ENCODE peak calls at places on chromosomes 2 and 18, in four cellular contexts. One of them, this sample, is unnamed.

GRCh38 chr2:11227595-11227994 is 72.3 kb downstream of the SLC66A3 start:
- DNase-seq in PC-3: no peak
- DNase-seq in colonic mucosa: no peak
- DNase-seq in adrenal gland: no peak
- DNase-seq in this sample: no peak

GRCh38 chr2:184735611-184736010 is 137.3 kb downstream of the ZNF804A start:
- DNase-seq in PC-3: no peak
- DNase-seq in colonic mucosa: no peak
- DNase-seq in adrenal gland: no peak
- DNase-seq in this sample: no peak

GRCh38 chr18:44679912-44680270 is 797 bp upstream of the SETBP1 start:
- DNase-seq in PC-3: peak
- DNase-seq in colonic mucosa: peak
- DNase-seq in adrenal gland: peak
- DNase-seq in this sample: no peak

GRCh38 chr18:56869189-56869777 is 218.1 kb downstream of the WDR7 start:
- DNase-seq in PC-3: peak
- DNase-seq in colonic mucosa: no peak
- DNase-seq in adrenal gland: no peak
- DNase-seq in this sample: peak

GRCh38 chr2:43228782-43229659 is 2.6 kb upstream of the ZFP36L2 start:
- DNase-seq in PC-3: peak
- DNase-seq in colonic mucosa: no peak
- DNase-seq in adrenal gland: no peak
- DNase-seq in this sample: no peak

GRCh38 chr2:169965495-169965894 is 138.2 kb downstream of the UBR3 start:
- DNase-seq in PC-3: no peak
- DNase-seq in colonic mucosa: no peak
- DNase-seq in adrenal gland: no peak
- DNase-seq in this sample: no peak

GRCh38 chr2:221572821-221573429 is 821 bp upstream of the EPHA4 start:
- DNase-seq in PC-3: peak
- DNase-seq in colonic mucosa: peak
- DNase-seq in adrenal gland: peak
- DNase-seq in this sample: no peak

GRCh38 chr2:185456517-185456916 is 282.1 kb upstream of the FSIP2 start:
- DNase-seq in PC-3: peak
- DNase-seq in colonic mucosa: no peak
- DNase-seq in adrenal gland: no peak
- DNase-seq in this sample: no peak

GRCh38 chr18:6414118-6414722 is 491 bp downstream of the L3MBTL4 start:
- DNase-seq in PC-3: peak
- DNase-seq in colonic mucosa: peak
- DNase-seq in adrenal gland: peak
- DNase-seq in this sample: no peak

GRCh38 chr2:74391209-74391579 is 11.1 kb upstream of the DCTN1 start:
- DNase-seq in PC-3: peak
- DNase-seq in colonic mucosa: no peak
- DNase-seq in adrenal gland: no peak
- DNase-seq in this sample: no peak

GRCh38 chr18:7642491-7642890 is 75.4 kb downstream of the PTPRM start:
- DNase-seq in PC-3: no peak
- DNase-seq in colonic mucosa: no peak
- DNase-seq in adrenal gland: no peak
- DNase-seq in this sample: no peak

GRCh38 chr2:43482974-43483373 is 112.9 kb downstream of the THADA start:
- DNase-seq in PC-3: peak
- DNase-seq in colonic mucosa: no peak
- DNase-seq in adrenal gland: no peak
- DNase-seq in this sample: no peak

GRCh38 chr2:98568161-98568956 is 40.0 kb downstream of the COA5 start:
- DNase-seq in PC-3: no peak
- DNase-seq in colonic mucosa: no peak
- DNase-seq in adrenal gland: no peak
- DNase-seq in this sample: no peak

GRCh38 chr2:207317358-207317984 is 151.7 kb upstream of the KLF7 start:
- DNase-seq in PC-3: peak
- DNase-seq in colonic mucosa: no peak
- DNase-seq in adrenal gland: no peak
- DNase-seq in this sample: no peak

GRCh38 chr2:207319321-207319720 is 153.6 kb upstream of the KLF7 start:
- DNase-seq in PC-3: no peak
- DNase-seq in colonic mucosa: no peak
- DNase-seq in adrenal gland: no peak
- DNase-seq in this sample: no peak

GRCh38 chr2:207321504-207321903 is 155.8 kb upstream of the KLF7 start:
- DNase-seq in PC-3: no peak
- DNase-seq in colonic mucosa: no peak
- DNase-seq in adrenal gland: no peak
- DNase-seq in this sample: no peak

GRCh38 chr2:207318071-207318683 is 152.4 kb upstream of the KLF7 start:
- DNase-seq in PC-3: no peak
- DNase-seq in colonic mucosa: no peak
- DNase-seq in adrenal gland: no peak
- DNase-seq in this sample: no peak

DNA sequence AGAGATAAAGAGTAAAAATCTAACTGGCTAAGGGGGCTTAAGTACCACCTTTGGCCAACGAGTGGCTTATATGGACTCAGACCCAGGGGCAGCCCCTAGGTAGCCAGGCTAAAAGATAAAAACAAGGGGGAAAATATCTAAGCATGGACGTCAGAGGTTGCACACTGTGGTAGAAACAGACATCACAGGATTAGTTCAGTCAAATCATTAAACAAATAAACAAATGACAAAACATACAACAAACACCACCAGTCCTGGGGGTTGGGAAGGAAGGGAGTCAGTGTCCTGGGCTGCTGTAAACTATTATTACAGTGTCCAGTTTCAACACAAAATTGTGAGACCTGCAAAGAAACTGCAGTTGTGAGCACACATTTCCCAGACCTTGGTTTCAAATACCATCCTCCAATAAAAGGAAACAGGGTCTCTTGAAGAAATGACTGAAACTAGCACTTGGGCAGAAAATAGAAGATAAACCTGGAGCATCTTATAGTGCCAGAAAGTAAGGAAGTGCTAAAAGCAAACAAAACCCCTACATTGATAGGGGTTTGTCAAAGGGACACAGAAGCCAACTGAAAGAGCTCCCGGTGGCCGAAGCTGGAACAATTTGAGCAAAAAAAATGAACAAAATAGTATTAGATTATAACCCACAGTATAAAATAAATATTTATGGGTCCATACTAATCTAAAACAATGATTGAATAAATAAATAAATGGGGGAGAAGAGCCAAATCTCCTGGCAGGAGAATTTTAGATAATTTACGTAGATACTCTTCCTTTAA is 154.8 kb upstream of the KLF7 start:
- DNase-seq in PC-3: no peak
- DNase-seq in colonic mucosa: no peak
- DNase-seq in adrenal gland: no peak
- DNase-seq in this sample: no peak
- TF ChIP-seq CTCF in PC-3: peak
- TF ChIP-seq CTCF in colonic mucosa: no peak
- TF ChIP-seq CTCF in adrenal gland: no peak
- TF ChIP-seq CTCF in this sample: no peak

GRCh38 chr18:47317824-47318508 is 66.5 kb upstream of the SKOR2 start:
- DNase-seq in PC-3: no peak
- DNase-seq in colonic mucosa: no peak
- DNase-seq in adrenal gland: no peak
- DNase-seq in this sample: no peak
- TF ChIP-seq CTCF in PC-3: no peak
- TF ChIP-seq CTCF in colonic mucosa: no peak
- TF ChIP-seq CTCF in adrenal gland: no peak
- TF ChIP-seq CTCF in this sample: no peak

DNA sequence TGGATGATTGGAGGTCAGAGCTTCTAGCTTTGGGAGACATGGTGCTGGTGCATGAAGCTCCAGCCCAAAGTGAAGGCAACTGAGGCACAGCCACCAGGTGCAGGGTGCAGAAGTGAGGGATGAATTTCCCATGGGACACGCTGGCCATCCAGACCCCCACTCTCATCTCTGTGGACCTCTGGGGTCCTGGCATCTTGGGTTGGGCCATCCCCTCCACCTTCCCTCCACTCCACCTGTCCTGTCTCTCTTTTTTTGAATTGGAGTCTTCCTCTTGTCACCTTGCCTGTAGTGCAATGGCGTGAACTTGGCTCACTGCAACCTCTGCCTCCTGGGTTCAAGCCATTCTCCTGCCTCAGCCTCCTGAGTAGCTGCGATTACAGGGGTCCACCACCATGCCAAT is 3.4 kb downstream of the NGEF start:
- DNase-seq in PC-3: no peak
- DNase-seq in colonic mucosa: no peak
- DNase-seq in adrenal gland: no peak
- DNase-seq in this sample: no peak
- TF ChIP-seq CTCF in PC-3: no peak
- TF ChIP-seq CTCF in colonic mucosa: no peak
- TF ChIP-seq CTCF in adrenal gland: no peak
- TF ChIP-seq CTCF in this sample: no peak

GRCh38 chr2:211347328-211347727 is 790.9 kb downstream of the CPS1 start:
- DNase-seq in PC-3: no peak
- DNase-seq in colonic mucosa: no peak
- DNase-seq in adrenal gland: no peak
- DNase-seq in this sample: no peak
- TF ChIP-seq CTCF in PC-3: peak
- TF ChIP-seq CTCF in colonic mucosa: no peak
- TF ChIP-seq CTCF in adrenal gland: no peak
- TF ChIP-seq CTCF in this sample: no peak

DNA sequence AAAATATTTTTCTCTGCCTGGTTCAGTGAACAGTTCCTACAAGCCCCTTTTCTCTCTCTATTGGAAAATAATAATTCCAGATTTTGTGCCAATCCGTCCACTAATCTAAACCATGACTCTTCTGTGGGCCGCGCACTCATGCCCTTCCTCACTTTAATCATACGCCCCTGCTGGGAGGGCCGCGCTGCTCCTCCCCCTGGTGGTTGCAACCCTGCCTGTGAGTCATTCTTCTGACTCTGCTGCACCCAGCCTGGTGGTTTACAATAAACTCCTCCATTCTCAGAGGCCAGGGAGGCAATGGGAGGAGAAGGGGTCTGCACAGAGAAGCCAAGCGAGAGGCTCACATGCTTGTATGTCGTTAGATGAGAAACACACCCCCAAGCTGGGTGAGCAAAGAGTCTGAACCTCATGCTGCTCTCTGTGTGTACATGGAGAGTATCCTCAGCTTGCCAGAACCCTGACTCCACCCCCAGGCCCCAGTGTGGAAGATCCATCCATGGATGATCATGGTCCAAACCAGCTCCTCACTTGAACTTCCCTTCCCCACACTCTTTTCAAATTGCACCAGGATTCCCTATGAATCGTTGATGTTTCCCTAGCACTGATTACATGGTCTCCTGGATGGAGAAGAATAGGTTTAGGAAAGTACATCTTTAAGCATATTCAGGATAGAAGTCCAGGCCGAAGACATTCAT is 228.9 kb downstream of the ANKRD30B start:
- DNase-seq in PC-3: peak
- DNase-seq in colonic mucosa: no peak
- DNase-seq in adrenal gland: no peak
- DNase-seq in this sample: peak
- TF ChIP-seq CTCF in PC-3: peak
- TF ChIP-seq CTCF in colonic mucosa: no peak
- TF ChIP-seq CTCF in adrenal gland: no peak
- TF ChIP-seq CTCF in this sample: peak

DNA sequence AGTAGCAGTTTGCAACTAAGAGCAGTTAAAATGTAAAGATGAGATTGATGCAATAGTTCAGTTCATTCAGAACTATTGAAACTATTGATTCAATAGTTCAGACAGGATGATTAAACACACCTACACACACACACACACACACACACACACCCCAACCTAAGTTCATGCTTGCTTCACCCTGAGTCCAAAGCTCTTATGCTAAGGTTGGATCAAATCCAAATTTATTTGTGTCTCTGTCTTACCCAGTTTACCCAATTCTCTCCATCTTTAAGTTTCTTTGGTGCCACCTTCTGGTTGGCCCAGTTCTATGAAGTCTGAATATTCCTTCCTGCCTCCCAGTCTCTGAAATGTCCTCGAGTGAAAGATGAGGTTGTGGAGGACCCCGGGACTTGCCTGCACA is 5.1 kb downstream of the SERPINB8 start:
- DNase-seq in PC-3: peak
- DNase-seq in colonic mucosa: peak
- DNase-seq in adrenal gland: no peak
- DNase-seq in this sample: no peak
- TF ChIP-seq CTCF in PC-3: peak
- TF ChIP-seq CTCF in colonic mucosa: peak
- TF ChIP-seq CTCF in adrenal gland: no peak
- TF ChIP-seq CTCF in this sample: peak

GRCh38 chr18:29271496-29271895 is 1094.6 kb upstream of the CDH2 start:
- DNase-seq in PC-3: peak
- DNase-seq in colonic mucosa: no peak
- DNase-seq in adrenal gland: no peak
- DNase-seq in this sample: no peak
- TF ChIP-seq CTCF in PC-3: no peak
- TF ChIP-seq CTCF in colonic mucosa: no peak
- TF ChIP-seq CTCF in adrenal gland: no peak
- TF ChIP-seq CTCF in this sample: no peak

GRCh38 chr18:50573679-50574078 is 13.8 kb downstream of the MAPK4 start:
- DNase-seq in PC-3: peak
- DNase-seq in colonic mucosa: no peak
- DNase-seq in adrenal gland: no peak
- DNase-seq in this sample: no peak
- TF ChIP-seq CTCF in PC-3: peak
- TF ChIP-seq CTCF in colonic mucosa: no peak
- TF ChIP-seq CTCF in adrenal gland: no peak
- TF ChIP-seq CTCF in this sample: no peak

DNA sequence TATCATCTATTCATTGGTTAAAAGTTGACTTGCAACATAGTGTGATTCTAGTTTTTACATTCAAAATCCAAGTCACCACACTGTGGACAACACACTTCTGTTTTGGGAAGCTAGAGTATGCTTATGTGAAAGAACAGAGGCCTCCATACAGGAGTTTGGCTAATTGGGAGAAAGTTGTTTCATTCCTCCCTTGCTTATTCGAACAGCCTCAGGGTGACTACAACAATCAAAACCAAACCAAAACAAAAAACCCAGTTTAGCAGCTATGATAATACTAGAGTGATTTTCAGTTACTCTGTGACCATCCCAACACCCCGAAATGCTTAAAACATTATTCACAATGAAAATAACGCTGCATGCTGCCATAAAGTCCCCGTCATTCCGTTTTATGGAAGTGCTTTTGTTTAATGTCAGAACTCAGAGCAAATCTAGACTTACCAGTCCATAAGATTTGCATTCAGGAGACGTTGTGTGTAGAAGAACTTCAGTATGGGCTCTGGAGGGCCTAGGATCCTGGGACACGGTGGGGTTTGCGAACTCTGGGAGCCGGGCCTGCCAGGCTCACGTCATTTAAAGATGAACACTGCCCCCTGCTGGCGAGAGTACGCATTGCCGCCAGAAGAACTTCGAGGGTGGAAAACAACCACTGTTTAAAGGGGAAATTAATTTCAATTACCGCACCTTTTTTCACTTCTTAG is 111.4 kb downstream of the FTCDNL1 start:
- DNase-seq in PC-3: peak
- DNase-seq in colonic mucosa: peak
- DNase-seq in adrenal gland: peak
- DNase-seq in this sample: peak
- TF ChIP-seq CTCF in PC-3: peak
- TF ChIP-seq CTCF in colonic mucosa: peak
- TF ChIP-seq CTCF in adrenal gland: peak
- TF ChIP-seq CTCF in this sample: peak